ENCODE peak calls at places on chromosomes 11 and 22, in four cellular contexts. I is effector memory CD4-positive, alpha-beta T cell; S is A549; D is right cardiac atrium. T is an unnamed sample. For H3K4me1, the result is how much of the 10 kb centered on the place peaks cover.

GRCh38 chr11:20027546-20028014 is 132.7 kb downstream of the DBX1 start:
- DNase-seq in S (no peak), I (no peak), D (no peak), T (no peak)

GRCh38 chr22:24965822-24966626 is 13.5 kb downstream of the KIAA1671 start:
- DNase-seq in S (no peak), D (peak), I (no peak), T (peak)

GRCh38 chr22:23182289-23183106 is 2.2 kb downstream of the BCR start:
- DNase-seq in S (no peak), I (no peak), D (peak), T (no peak)

GRCh38 chr22:47200273-47201051 is 438.0 kb downstream of the TBC1D22A start:
- DNase-seq in I (no peak), S (no peak), D (peak), T (peak)

GRCh38 chr22:29393019-29393608 is 4.7 kb upstream of the AP1B1 start:
- DNase-seq in D (no peak), S (no peak), I (no peak), T (no peak)

GRCh38 chr22:44664149-44664548 is 37.9 kb upstream of the PRR5 start:
- DNase-seq in I (peak), S (no peak), D (peak), T (peak)

GRCh38 chr11:61639816-61640443 is 40.3 kb upstream of the DAGLA start:
- DNase-seq in D (no peak), S (no peak), I (no peak), T (no peak)

GRCh38 chr11:17528181-17528691 is 16.0 kb downstream of the USH1C start:
- DNase-seq in S (peak), D (peak), I (no peak), T (peak)

GRCh38 chr11:112881461-112881860 is 79.8 kb upstream of the NCAM1 start:
- DNase-seq in D (peak), I (no peak), S (peak), T (peak)

GRCh38 chr11:72773291-72773690 is 20.6 kb downstream of the STARD10 start:
- DNase-seq in I (no peak), S (no peak), D (peak), T (no peak)

GRCh38 chr11:69388661-69389060 is 92.8 kb upstream of the LINC01488 start:
- DNase-seq in S (no peak), D (no peak), I (no peak), T (no peak)

GRCh38 chr22:19909350-19910179 is 32.0 kb upstream of the COMT start:
- DNase-seq in D (peak), S (peak), I (peak), T (peak)

GRCh38 chr11:84290647-84291046 is 1004.5 kb upstream of the CCDC90B start:
- DNase-seq in I (no peak), S (no peak), D (no peak), T (no peak)

GRCh38 chr11:64742940-64743590 is 877 bp downstream of the RASGRP2 start:
- DNase-seq in D (peak), S (peak), I (peak), T (peak)

GRCh38 chr11:128624269-128625170 is 37.2 kb upstream of the ETS1 start:
- DNase-seq in D (no peak), I (peak), S (no peak), T (peak)

GRCh38 chr22:39454385-39454871 is 2.4 kb upstream of the MGAT3 start:
- DNase-seq in D (no peak), S (no peak), I (no peak), T (peak)

GRCh38 chr11:61586792-61587430 is 6.0 kb upstream of the SYT7 start:
- DNase-seq in S (no peak), D (no peak), I (no peak), T (no peak)

GRCh38 chr11:124518900-124519541 is 24.4 kb downstream of the OR8B12 start:
- DNase-seq in S (no peak), I (no peak), D (no peak), T (no peak)

GRCh38 chr11:25734592-25735211 is 597.2 kb upstream of the ANO3 start:
- DNase-seq in D (no peak), I (no peak), S (no peak), T (no peak)

GRCh38 chr11:64850979-64851567 is 6.6 kb upstream of the CDC42BPG start:
- DNase-seq in I (peak), D (no peak), S (no peak), T (peak)

GRCh38 chr11:64249563-64250405 is 1.5 kb upstream of the PLCB3 start:
- DNase-seq in S (no peak), D (no peak), I (no peak), T (no peak)

GRCh38 chr22:27194096-27194748 is 536.8 kb downstream of the MIAT start:
- DNase-seq in I (no peak), D (no peak), S (no peak), T (no peak)

GRCh38 chr11:75024764-75025211 is 36.1 kb downstream of the NEU3 start:
- DNase-seq in S (no peak), I (no peak), D (no peak), T (no peak)

GRCh38 chr11:105000167-105000566 is 22.8 kb downstream of the CASP5 start:
- DNase-seq in I (no peak), D (no peak), S (no peak), T (no peak)

GRCh38 chr11:18022419-18022818 is 9.6 kb upstream of the SERGEF start:
- DNase-seq in D (no peak), I (no peak), S (no peak), T (no peak)

GRCh38 chr22:47198801-47199251 is 436.4 kb downstream of the TBC1D22A start:
- DNase-seq in I (no peak), S (no peak), D (no peak), T (peak)

GRCh38 chr22:49334976-49335375 is 492.7 kb downstream of the BRD1 start:
- DNase-seq in D (no peak), I (no peak), S (no peak), T (no peak)

GRCh38 chr22:23065069-23065451 is 5.3 kb upstream of the GNAZ start:
- DNase-seq in D (no peak), I (no peak), S (no peak), T (peak)

DNA sequence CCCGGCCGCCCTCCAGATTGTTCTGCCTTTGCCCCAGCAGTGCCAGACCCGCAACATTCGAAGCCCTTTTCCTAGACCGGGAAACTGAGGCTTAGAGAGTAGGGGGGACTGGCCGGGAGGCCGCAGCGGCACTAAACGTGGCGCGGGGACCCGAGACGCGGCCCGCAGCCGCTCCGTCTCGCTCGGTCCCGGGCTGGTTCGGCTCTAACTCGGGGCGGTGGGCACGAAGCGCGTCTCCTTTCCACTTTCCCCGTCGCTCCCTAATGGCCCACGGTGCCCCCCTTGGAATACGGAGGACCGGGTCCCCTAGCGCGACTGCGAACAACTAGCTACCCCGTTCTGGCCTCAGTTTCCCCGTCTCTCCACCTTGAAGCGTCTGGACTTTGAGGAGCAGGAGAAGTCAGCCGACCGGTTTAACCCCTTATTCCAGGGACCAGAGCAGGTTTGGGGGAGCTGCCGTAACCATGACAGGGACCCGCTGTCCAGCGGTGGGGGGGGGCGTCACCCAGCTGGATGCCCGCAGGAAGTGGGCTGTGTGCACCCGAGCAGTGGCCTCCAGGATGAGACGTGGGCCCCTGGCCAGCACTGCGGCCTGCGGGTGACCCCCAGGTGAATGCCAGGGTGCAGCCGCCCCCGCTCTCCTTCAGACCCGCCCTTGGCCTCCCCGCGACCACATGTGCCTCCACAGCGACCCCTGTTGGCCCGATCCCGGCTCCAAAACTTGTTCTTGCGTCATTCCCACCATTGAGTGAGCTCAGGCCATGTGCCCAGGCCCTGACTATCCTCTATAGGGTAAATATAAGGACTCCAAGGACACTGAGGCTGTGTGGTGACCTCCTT is 1.1 kb downstream of the CDC42EP1 start:
- DNase-seq in I (peak), S (peak), D (peak), T (peak)
- H3K4me1 ChIP-seq in I (under half), S (half or more), D (under half), T (half or more)

DNA sequence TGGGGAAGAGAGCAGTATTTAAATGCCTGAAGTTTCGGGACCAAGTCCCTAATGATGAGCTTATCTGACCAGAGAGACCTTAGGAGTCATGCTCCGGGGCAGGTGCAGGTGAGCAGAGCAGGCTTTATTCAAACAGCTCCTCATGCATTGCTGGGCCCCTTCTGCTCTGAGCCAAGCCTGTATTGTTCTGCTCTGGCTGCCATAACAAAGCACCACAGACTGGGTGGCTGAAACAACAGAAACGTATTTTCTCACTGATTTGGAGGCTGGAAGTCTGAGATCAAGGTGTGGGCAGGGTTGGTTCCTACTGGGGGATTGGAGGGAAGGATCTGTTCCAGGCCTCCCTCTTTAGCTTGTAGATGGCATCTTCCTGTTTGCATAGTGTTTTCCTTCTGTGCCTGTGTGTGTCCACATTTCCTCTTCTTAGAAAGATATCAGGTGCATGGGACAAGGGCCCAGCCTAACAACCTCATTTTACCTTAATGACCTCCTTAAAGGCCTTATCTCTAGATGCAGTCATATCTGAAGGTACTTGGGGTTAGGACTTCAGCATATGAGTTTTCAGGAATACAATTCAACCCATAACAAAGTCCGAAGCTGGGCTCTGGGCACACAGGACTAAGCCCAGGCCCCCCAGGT is 97.1 kb upstream of the PARVA start:
- DNase-seq in I (no peak), S (no peak), D (no peak), T (peak)
- H3K27ac ChIP-seq in I (no peak), S (peak), D (no peak), T (no peak)

GRCh38 chr11:122690801-122691649 is 35.5 kb downstream of the UBASH3B start:
- DNase-seq in D (no peak), I (no peak), S (no peak), T (no peak)
- H3K4me1 ChIP-seq in D (under half), I (under half), S (under half), T (under half)

GRCh38 chr11:23425379-23425778 is 565.1 kb upstream of the CCDC179 start:
- DNase-seq in D (no peak), I (no peak), S (no peak), T (no peak)
- H3K27ac ChIP-seq in D (no peak), I (no peak), S (no peak), T (no peak)